ENCODE peak calls at places on chromosome 21, in five cellular contexts. N, R, V, O and T are unnamed samples.

GRCh38 chr21:15421947-15422346 is 307.8 kb upstream of the USP25 start:
- DNase-seq in O (peak), N (no peak), R (no peak), V (no peak), T (no peak)

GRCh38 chr21:14114251-14114650 is 96.5 kb downstream of the LIPI start:
- DNase-seq in O (no peak), N (no peak), V (no peak), R (no peak), T (no peak)

GRCh38 chr21:27787046-27787445 is 820.2 kb upstream of the ADAMTS5 start:
- DNase-seq in O (no peak), R (no peak), N (no peak), V (no peak), T (no peak)

GRCh38 chr21:46639489-46640386 is 4.3 kb downstream of the PRMT2 start:
- DNase-seq in O (peak), N (no peak), R (no peak), V (no peak), T (no peak)

GRCh38 chr21:32457360-32457840 is 44.9 kb downstream of the EVA1C start:
- DNase-seq in V (peak), O (no peak), R (no peak), N (no peak), T (no peak)

GRCh38 chr21:34936874-34937563 is 112.1 kb downstream of the RUNX1 start:
- DNase-seq in R (no peak), V (no peak), O (no peak), N (no peak), T (no peak)

GRCh38 chr21:33892853-33893252 is 22.8 kb downstream of the ATP5PO start:
- DNase-seq in N (no peak), R (no peak), V (no peak), O (no peak), T (no peak)

GRCh38 chr21:39051561-39051949 is 131.7 kb downstream of the PSMG1 start:
- DNase-seq in O (peak), N (no peak), R (no peak), V (no peak), T (no peak)

GRCh38 chr21:20902998-20903397 is 95.2 kb upstream of the NCAM2 start:
- DNase-seq in O (no peak), N (no peak), R (no peak), V (no peak), T (no peak)

GRCh38 chr21:35508389-35508888 is 459.3 kb upstream of the RUNX1 start:
- DNase-seq in O (peak), V (peak), N (peak), R (no peak), T (peak)

GRCh38 chr21:15005391-15005790 is 59.4 kb downstream of the NRIP1 start:
- DNase-seq in N (no peak), V (no peak), O (no peak), R (no peak), T (no peak)

GRCh38 chr21:46129846-46130651 is 25.3 kb downstream of the FTCD start:
- DNase-seq in R (no peak), N (no peak), V (no peak), O (no peak), T (peak)

GRCh38 chr21:43925096-43925481 is 60.1 kb downstream of the AGPAT3 start:
- DNase-seq in O (no peak), N (no peak), V (no peak), R (no peak), T (peak)

GRCh38 chr21:28152729-28153128 is 839.9 kb downstream of the LTN1 start:
- DNase-seq in R (no peak), O (no peak), V (no peak), N (no peak), T (no peak)

GRCh38 chr21:45309541-45310381 is 22.1 kb upstream of the POFUT2 start:
- DNase-seq in V (peak), N (no peak), O (no peak), R (no peak), T (no peak)

GRCh38 chr21:31710586-31710985 is 21.3 kb downstream of the SCAF4 start:
- DNase-seq in N (no peak), V (no peak), R (no peak), O (peak), T (no peak)

GRCh38 chr21:35782667-35783066 is 277.7 kb downstream of the SETD4 start:
- DNase-seq in R (no peak), V (no peak), N (no peak), O (no peak), T (no peak)

GRCh38 chr21:42521384-42521783 is 7.7 kb downstream of the SLC37A1 start:
- DNase-seq in V (no peak), O (no peak), N (no peak), R (no peak), T (no peak)

GRCh38 chr21:31623664-31624063 is 35.8 kb upstream of the SOD1 start:
- DNase-seq in V (no peak), N (no peak), R (peak), O (no peak), T (no peak)

GRCh38 chr21:45296638-45297037 is 8.9 kb upstream of the POFUT2 start:
- DNase-seq in V (no peak), R (no peak), O (no peak), N (no peak), T (no peak)

GRCh38 chr21:26491663-26492062 is 81.4 kb downstream of the CYYR1 start:
- DNase-seq in O (no peak), N (no peak), V (no peak), R (no peak), T (no peak)

GRCh38 chr21:42745511-42746239 is 92.3 kb downstream of the PDE9A start:
- DNase-seq in R (no peak), N (no peak), V (no peak), O (no peak), T (peak)

GRCh38 chr21:46092811-46093667 is 4.9 kb upstream of the COL6A2 start:
- DNase-seq in O (no peak), R (peak), V (no peak), N (no peak), T (no peak)

GRCh38 chr21:25220954-25221353 is 386.3 kb downstream of the MRPL39 start:
- DNase-seq in N (no peak), R (no peak), O (no peak), V (no peak), T (no peak)

GRCh38 chr21:20443558-20444155 is 554.6 kb upstream of the NCAM2 start:
- DNase-seq in O (no peak), R (no peak), N (no peak), V (no peak), T (no peak)

GRCh38 chr21:42343101-42343500 is 7.7 kb downstream of the TFF2 start:
- DNase-seq in R (no peak), N (no peak), V (no peak), O (no peak), T (no peak)

GRCh38 chr21:44681861-44682579 is at the start of gene KRTAP12-1:
- DNase-seq in R (no peak), V (no peak), N (no peak), O (no peak), T (no peak)

GRCh38 chr21:42332557-42332956 is 17.3 kb upstream of the TFF3 start:
- DNase-seq in N (no peak), V (no peak), O (no peak), R (no peak), T (no peak)

GRCh38 chr21:46065215-46065992 is 32.5 kb upstream of the COL6A2 start:
- DNase-seq in V (peak), O (peak), N (peak), R (peak), T (no peak)

GRCh38 chr21:38321568-38321967 is 64.8 kb downstream of the KCNJ15 start:
- DNase-seq in R (no peak), O (no peak), N (no peak), V (no peak), T (no peak)

GRCh38 chr21:46636550-46637289 is 1.2 kb downstream of the PRMT2 start:
- DNase-seq in O (peak), V (no peak), R (no peak), N (no peak), T (no peak)

GRCh38 chr21:37339527-37339889 is 27.1 kb upstream of the DYRK1A start:
- DNase-seq in N (no peak), R (no peak), V (no peak), O (no peak), T (no peak)

GRCh38 chr21:38986460-38987395 is 181.0 kb downstream of the ETS2 start:
- DNase-seq in R (no peak), V (no peak), N (no peak), O (no peak), T (no peak)

GRCh38 chr21:42570362-42570761 is 56.7 kb downstream of the SLC37A1 start:
- DNase-seq in V (peak), O (no peak), N (no peak), R (no peak), T (no peak)

GRCh38 chr21:26717146-26717739 is 128.0 kb downstream of the ADAMTS1 start:
- DNase-seq in V (no peak), N (no peak), R (peak), O (no peak), T (no peak)

GRCh38 chr21:36654341-36654740 is 44.6 kb upstream of the SIM2 start:
- DNase-seq in R (no peak), O (no peak), N (no peak), V (no peak), T (no peak)

GRCh38 chr21:34724131-34724856 is 55.5 kb downstream of the CLIC6 start:
- DNase-seq in R (no peak), V (no peak), O (no peak), N (no peak), T (no peak)

DNA sequence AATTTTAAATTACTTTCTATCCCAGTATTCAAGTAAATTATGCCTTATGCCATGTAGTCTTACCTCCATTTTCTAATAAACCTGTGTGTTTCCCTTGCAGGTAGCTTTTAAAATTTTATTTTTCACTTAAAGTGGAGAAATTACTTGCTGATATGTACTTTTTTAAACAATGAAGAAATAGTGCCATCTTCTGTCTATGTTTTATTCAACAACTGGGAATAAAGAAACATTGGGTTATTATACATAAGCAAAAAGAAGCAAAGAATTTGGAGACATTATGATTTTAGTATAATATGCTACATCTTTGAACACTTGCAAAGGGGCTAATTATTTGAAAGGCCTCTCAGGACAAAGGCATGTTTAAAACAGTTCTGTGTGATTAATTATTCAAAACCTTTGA is 1912.9 kb downstream of the MRPL39 start:
- DNase-seq in N (no peak), R (no peak), V (no peak), O (no peak), T (no peak)
- TF ChIP-seq CTCF in N (no peak), R (no peak), V (no peak), O (no peak), T (no peak)

DNA sequence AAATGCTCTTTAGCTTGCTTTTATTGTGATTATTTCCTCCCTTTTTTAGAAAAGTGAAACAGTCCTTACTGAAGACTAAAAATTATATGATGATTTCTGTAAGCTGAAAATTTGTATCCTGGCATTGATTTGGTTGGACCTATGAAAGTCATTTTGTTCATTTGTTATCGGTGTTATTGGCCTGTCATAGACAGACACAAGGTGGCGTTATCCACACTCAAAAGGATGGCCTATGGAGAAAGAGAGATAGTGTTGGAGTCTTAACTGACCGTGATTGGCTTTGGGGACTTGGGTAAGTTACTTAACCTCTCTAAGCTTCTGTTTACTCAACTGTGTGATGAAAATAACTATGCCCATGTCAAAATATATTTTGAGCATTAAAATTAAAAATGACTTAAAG is 203.6 kb upstream of the CHODL start:
- DNase-seq in R (no peak), N (no peak), V (no peak), O (no peak), T (no peak)
- TF ChIP-seq CTCF in R (peak), N (no peak), V (no peak), O (no peak), T (no peak)

GRCh38 chr21:30042443-30042842 is 102.6 kb upstream of the GRIK1 start:
- DNase-seq in R (no peak), V (no peak), O (no peak), N (no peak), T (no peak)

DNA sequence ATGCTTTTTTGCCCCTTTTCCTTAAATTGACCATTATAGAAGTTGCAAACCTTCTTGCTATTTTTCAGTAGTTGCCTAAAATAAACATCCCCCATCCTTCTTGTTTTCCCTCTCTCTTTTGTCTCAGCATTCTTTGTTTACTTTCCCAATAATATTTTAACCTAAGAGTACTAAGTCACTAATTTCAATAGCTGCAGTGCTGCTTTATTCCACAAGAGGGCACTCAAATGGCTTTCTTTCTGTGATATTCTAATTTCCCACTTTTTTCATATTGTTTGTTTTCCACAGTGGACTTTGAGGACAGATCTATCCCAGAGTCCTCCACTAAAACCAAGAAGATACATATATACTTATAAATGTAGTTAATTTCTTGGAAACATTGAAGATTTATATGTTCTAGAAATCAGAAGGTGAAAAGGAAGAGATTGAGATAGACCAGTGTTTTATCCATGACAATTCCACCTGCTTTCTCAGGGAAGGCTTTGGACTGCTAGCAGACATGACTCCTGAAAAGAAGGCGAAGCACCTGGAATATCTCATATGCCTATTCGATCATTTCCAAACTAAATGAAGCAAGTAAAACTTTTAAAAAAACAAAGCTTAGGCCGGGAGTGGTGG is 104.8 kb upstream of the GRIK1 start:
- DNase-seq in R (no peak), V (no peak), O (peak), N (no peak), T (no peak)
- TF ChIP-seq CTCF in R (peak), V (peak), O (peak), N (peak), T (peak)

DNA sequence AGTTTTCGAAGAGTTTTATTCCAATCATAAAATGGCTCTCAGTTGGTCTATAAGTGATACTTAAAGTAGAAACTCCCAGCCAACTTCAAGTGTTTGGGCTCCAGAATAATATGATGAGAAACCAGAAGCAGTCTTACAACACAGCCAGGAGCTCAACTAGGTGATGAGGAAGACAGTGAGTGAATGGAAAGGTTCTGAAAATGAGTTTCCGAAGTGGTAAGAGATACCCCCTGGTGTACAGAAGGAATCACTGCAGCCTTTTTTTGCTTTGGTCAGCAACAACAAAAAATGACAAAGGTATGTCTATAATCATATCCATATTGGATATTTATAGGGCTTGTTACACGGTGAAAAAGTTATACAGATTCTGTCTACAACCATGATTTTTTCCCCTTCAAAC is 16.5 kb downstream of the KRTAP19-1 start:
- DNase-seq in V (no peak), N (no peak), R (no peak), O (no peak), T (no peak)
- TF ChIP-seq CTCF in V (no peak), N (peak), R (peak), O (no peak), T (peak)